ENCODE peak calls at places on chromosomes 3 and 15, in nine cellular contexts. Y is endothelial cell, U is left lung, L is colonic mucosa, Q is HuH-7, H is NCI-H1105 treated with DMSO at 0.1 percent for 48 hours, X is A172, M is AG20443, V is left kidney. S is an unnamed sample.

GRCh38 chr3:66053009-66053782 is 14.5 kb upstream of the MAGI1 start:
- DNase-seq in H (no peak), Y (no peak), X (no peak), Q (no peak), U (no peak), V (no peak), M (no peak), L (no peak), S (no peak)

GRCh38 chr3:123367467-123368154 is 81.3 kb downstream of the ADCY5 start:
- DNase-seq in Y (no peak), L (no peak), U (no peak), X (no peak), H (no peak), M (no peak), V (no peak), Q (no peak), S (no peak)

GRCh38 chr3:72446406-72447058 is 401.7 kb downstream of the SHQ1 start:
- DNase-seq in X (peak; percentile 21), V (peak; percentile 82), Q (no peak), H (peak; percentile 24), M (no peak), L (no peak), Y (no peak), U (peak; percentile 93), S (peak; percentile 55)

GRCh38 chr15:33152502-33153109 is 41.9 kb downstream of the FMN1 start:
- DNase-seq in H (peak; percentile 11), Q (no peak), U (no peak), X (no peak), M (no peak), V (peak; percentile 41), L (no peak), Y (no peak), S (peak; percentile 14)

GRCh38 chr3:64681827-64682226 is 6.0 kb downstream of the ADAMTS9 start:
- DNase-seq in X (no peak), U (no peak), H (no peak), L (no peak), M (no peak), Y (no peak), V (no peak), Q (no peak), S (no peak)

GRCh38 chr15:77002954-77003912 is 8.3 kb downstream of the PSTPIP1 start:
- DNase-seq in U (peak; percentile 89), Y (no peak), L (peak; percentile 47), Q (no peak), V (no peak), X (no peak), H (no peak), M (no peak), S (no peak)

GRCh38 chr3:44128057-44128775 is 113.5 kb upstream of the TOPAZ1 start:
- DNase-seq in L (no peak), Q (no peak), X (no peak), Y (no peak), U (no peak), V (peak; percentile 21), H (no peak), M (no peak), S (no peak)

GRCh38 chr3:9225268-9225667 is 24.2 kb downstream of the SRGAP3 start:
- DNase-seq in Q (no peak), X (no peak), M (no peak), V (no peak), U (no peak), L (no peak), Y (no peak), H (no peak), S (no peak)

GRCh38 chr3:78917541-78917940 is 850.3 kb downstream of the ROBO1 start:
- DNase-seq in H (no peak), V (no peak), L (no peak), Y (no peak), U (no peak), Q (no peak), M (no peak), X (no peak), S (no peak)

GRCh38 chr3:25532763-25533162 is 104.7 kb downstream of the RARB start:
- DNase-seq in L (peak; percentile 45), V (no peak), Y (no peak), M (no peak), Q (no peak), X (no peak), H (no peak), U (no peak), S (no peak)

GRCh38 chr3:25441234-25441856 is 13.3 kb downstream of the RARB start:
- DNase-seq in L (peak; percentile 30), U (no peak), Y (no peak), H (no peak), M (no peak), X (no peak), V (no peak), Q (no peak), S (no peak)

GRCh38 chr3:147773236-147773635 is 364.1 kb downstream of the ZIC1 start:
- DNase-seq in M (no peak), L (no peak), V (no peak), X (no peak), U (no peak), Q (no peak), Y (no peak), H (peak; percentile 8), S (no peak)

GRCh38 chr3:118527527-118528044 is 507.1 kb downstream of the IGSF11 start:
- DNase-seq in U (no peak), Q (no peak), H (no peak), V (no peak), L (no peak), X (no peak), Y (no peak), M (no peak), S (no peak)

GRCh38 chr3:42656680-42657610 is 3.4 kb downstream of the ZBTB47 start:
- DNase-seq in M (no peak), U (peak; percentile 45), X (no peak), Y (no peak), L (no peak), V (no peak), H (no peak), Q (peak; percentile 14), S (peak; percentile 80)

GRCh38 chr15:45200799-45201556 is 13.2 kb upstream of the SHF start:
- DNase-seq in U (peak; percentile 88), Q (no peak), M (peak; percentile 66), Y (peak; percentile 79), V (peak; percentile 93), H (peak; percentile 71), L (peak; percentile 91), X (peak; percentile 85), S (peak; percentile 58)

GRCh38 chr3:105829879-105830622 is 38.8 kb downstream of the CBLB start:
- DNase-seq in X (no peak), M (no peak), Q (no peak), Y (no peak), H (no peak), V (no peak), U (no peak), L (no peak), S (no peak)

GRCh38 chr3:160210799-160211221 is 14.4 kb upstream of the C3orf80 start:
- DNase-seq in Y (no peak), M (peak; percentile 52), L (no peak), H (no peak), U (no peak), X (peak; percentile 68), Q (no peak), V (peak; percentile 37), S (peak; percentile 31)

GRCh38 chr15:71973366-71973765 is 144.6 kb downstream of the MYO9A start:
- DNase-seq in X (no peak), M (no peak), U (no peak), Q (no peak), L (no peak), V (no peak), Y (no peak), H (no peak), S (no peak)

GRCh38 chr3:196632033-196632751 is 7.3 kb upstream of the NRROS start:
- DNase-seq in L (peak; percentile 89), X (peak; percentile 76), Y (peak; percentile 90), V (peak; percentile 97), H (peak; percentile 97), Q (peak; percentile 85), U (peak; percentile 98), M (peak; percentile 90), S (peak; percentile 98)

GRCh38 chr3:28934135-28934813 is 346.6 kb upstream of the RBMS3 start:
- DNase-seq in V (no peak), X (no peak), Q (no peak), Y (no peak), H (no peak), U (no peak), M (no peak), L (no peak), S (no peak)

GRCh38 chr3:73070675-73071575 is 9.5 kb downstream of the EBLN2 start:
- DNase-seq in X (no peak), H (no peak), M (peak; percentile 56), V (no peak), U (no peak), L (no peak), Y (no peak), Q (no peak), S (peak; percentile 77)

GRCh38 chr3:46082849-46083248 is 55.6 kb upstream of the XCR1 start:
- DNase-seq in M (no peak), X (no peak), V (no peak), Q (no peak), L (no peak), U (no peak), H (no peak), Y (no peak), S (no peak)

GRCh38 chr3:194925614-194926013 is 239.9 kb downstream of the FAM43A start:
- DNase-seq in Y (no peak), M (no peak), L (no peak), V (no peak), U (no peak), H (no peak), Q (no peak), X (no peak), S (no peak)

GRCh38 chr3:149768704-149769103 is 16.4 kb upstream of the COMMD2 start:
- DNase-seq in V (no peak), L (no peak), X (no peak), H (no peak), U (no peak), Q (no peak), Y (no peak), M (no peak), S (no peak)

GRCh38 chr3:17119198-17120072 is 234.7 kb downstream of the PLCL2 start:
- DNase-seq in Y (no peak), U (no peak), V (no peak), Q (no peak), X (no peak), M (no peak), L (no peak), H (no peak), S (no peak)

GRCh38 chr15:63528138-63528659 is 23.8 kb downstream of the USP3 start:
- DNase-seq in L (no peak), V (no peak), H (no peak), Y (no peak), X (peak; percentile 14), Q (no peak), U (no peak), M (no peak), S (no peak)

GRCh38 chr3:42247576-42248027 is 18.4 kb downstream of the CCK start:
- DNase-seq in V (peak; percentile 77), H (peak; percentile 58), X (peak; percentile 61), U (no peak), Y (peak; percentile 76), L (peak; percentile 50), Q (peak; percentile 68), M (peak; percentile 71), S (no peak)

GRCh38 chr3:160473978-160474377 is 24.4 kb upstream of the TRIM59 start:
- DNase-seq in Y (no peak), L (no peak), V (peak; percentile 12), X (peak; percentile 40), M (peak; percentile 82), H (no peak), U (no peak), Q (no peak), S (peak; percentile 70)

GRCh38 chr3:117019082-117019713 is 309.6 kb downstream of the TUSC7 start:
- DNase-seq in Y (peak; percentile 65), M (peak; percentile 67), X (peak; percentile 36), U (no peak), H (peak; percentile 66), V (peak; percentile 88), L (peak; percentile 59), Q (peak; percentile 40), S (no peak)

GRCh38 chr3:174681784-174682183 is 177.3 kb upstream of the NAALADL2 start:
- DNase-seq in V (no peak), H (no peak), Q (no peak), X (no peak), L (no peak), U (no peak), Y (no peak), M (no peak), S (no peak)

S was measured in osteoblast.